ENCODE peak calls at places on chromosomes 6 and 20, in ten cellular contexts. U is T-cell; V is activated CD8-positive, alpha-beta memory T cell treated with anti-CD3 and anti-CD28 coated beads, Interleukin-2, amount 50 U/mL, for 4 hours; J is prostate gland; K is choroid plexus epithelial cell; E is cardiac muscle cell; L is GM03348; H is NCI-H2029; P is nucleus accumbens; M is pancreas. B is an unnamed sample.

GRCh38 chr6:154751020-154751800 is 18.0 kb downstream of the SCAF8 start:
- DNase-seq in V (no peak), K (no peak), J (no peak), M (no peak), P (no peak), L (no peak), E (no peak), H (no peak), U (no peak), B (no peak)

GRCh38 chr6:35425284-35425683 is 26.9 kb upstream of the FANCE start:
- DNase-seq in E (peak; percentile 89), M (no peak), J (no peak), P (no peak), U (no peak), K (peak; percentile 97), H (no peak), L (peak; percentile 90), V (no peak), B (no peak)

GRCh38 chr6:125930810-125931418 is 25.7 kb upstream of the HINT3 start:
- DNase-seq in J (no peak), H (no peak), E (no peak), U (no peak), P (no peak), M (no peak), V (no peak), K (peak; percentile 52), L (no peak), B (no peak)

GRCh38 chr6:20427856-20428255 is 26.2 kb downstream of the E2F3 start:
- DNase-seq in K (no peak), M (no peak), H (no peak), U (no peak), P (no peak), L (no peak), J (no peak), V (no peak), E (no peak), B (peak; percentile 64)

GRCh38 chr6:161265975-161266374 is 7.9 kb downstream of the AGPAT4 start:
- DNase-seq in V (no peak), L (no peak), J (no peak), E (no peak), K (no peak), U (no peak), P (no peak), H (no peak), M (no peak), B (peak; percentile 5)

GRCh38 chr6:70299456-70299855 is 3.4 kb downstream of the COL9A1 start:
- DNase-seq in L (no peak), V (no peak), U (no peak), K (peak; percentile 48), P (no peak), E (peak; percentile 35), H (no peak), J (no peak), M (no peak), B (no peak)

GRCh38 chr6:12335131-12335527 is 45.0 kb downstream of the EDN1 start:
- DNase-seq in P (no peak), V (no peak), M (no peak), L (no peak), K (no peak), H (no peak), J (no peak), U (no peak), E (no peak), B (no peak)

GRCh38 chr6:40545954-40546353 is 41.2 kb downstream of the LRFN2 start:
- DNase-seq in P (no peak), K (no peak), M (no peak), E (no peak), L (no peak), U (no peak), V (no peak), H (no peak), J (no peak), B (no peak)

GRCh38 chr6:139060332-139060731 is 31.8 kb downstream of the ABRACL start:
- DNase-seq in U (no peak), P (no peak), E (peak; percentile 88), K (peak; percentile 85), M (no peak), V (no peak), J (no peak), H (no peak), L (peak; percentile 52), B (no peak)

GRCh38 chr20:23270427-23270911 is 80.1 kb upstream of the NXT1 start:
- DNase-seq in L (no peak), U (no peak), E (peak; percentile 84), V (no peak), P (no peak), H (no peak), J (no peak), K (peak; percentile 92), M (no peak), B (no peak)

GRCh38 chr6:32847795-32848194 is 3.9 kb upstream of the PSMB8 start:
- DNase-seq in U (no peak), V (no peak), L (no peak), E (no peak), H (no peak), J (no peak), M (no peak), K (no peak), P (no peak), B (no peak)

GRCh38 chr6:170186006-170186908 is 104.6 kb downstream of the DLL1 start:
- DNase-seq in J (peak; percentile 5), H (no peak), P (no peak), E (no peak), L (no peak), M (no peak), V (no peak), U (no peak), K (no peak), B (no peak)

GRCh38 chr6:119686240-119686639 is 336.7 kb upstream of the MAN1A1 start:
- DNase-seq in H (no peak), K (no peak), L (no peak), V (no peak), E (no peak), U (no peak), J (no peak), P (no peak), M (no peak), B (no peak)

GRCh38 chr20:8787090-8787489 is 281.8 kb upstream of the PLCB4 start:
- DNase-seq in L (no peak), P (no peak), H (no peak), V (no peak), E (no peak), K (no peak), U (no peak), J (no peak), M (no peak), B (no peak)

GRCh38 chr6:41690541-41691330 is 44.7 kb downstream of the TFEB start:
- DNase-seq in V (no peak), J (no peak), K (no peak), U (no peak), E (no peak), M (no peak), L (no peak), H (no peak), P (no peak), B (no peak)

GRCh38 chr6:88921734-88922133 is 41.7 kb downstream of the RNGTT start:
- DNase-seq in P (no peak), E (no peak), L (no peak), V (no peak), U (no peak), K (no peak), M (no peak), H (no peak), J (no peak), B (no peak)

GRCh38 chr6:80457044-80457933 is 350.8 kb downstream of the BCKDHB start:
- DNase-seq in J (peak; percentile 65), E (peak; percentile 97), P (no peak), V (no peak), L (peak; percentile 81), H (no peak), U (no peak), M (no peak), K (peak; percentile 97), B (no peak)

GRCh38 chr6:116492331-116493067 is 18.9 kb upstream of the CALHM5 start:
- DNase-seq in V (no peak), U (no peak), H (no peak), P (no peak), J (no peak), L (no peak), M (no peak), K (no peak), E (peak; percentile 83), B (no peak)

GRCh38 chr6:84536914-84537638 is 227.3 kb downstream of the TBX18 start:
- DNase-seq in U (no peak), E (no peak), H (no peak), V (no peak), K (peak; percentile 29), M (no peak), J (no peak), P (no peak), L (no peak), B (no peak)

GRCh38 chr6:135144678-135145508 is 36.2 kb upstream of the MYB start:
- DNase-seq in V (no peak), L (peak; percentile 19), P (no peak), E (peak; percentile 54), K (peak; percentile 72), M (no peak), U (peak; percentile 10), J (peak; percentile 11), H (no peak), B (no peak)

GRCh38 chr6:37816599-37817375 is 2.7 kb upstream of the ZFAND3 start:
- DNase-seq in V (no peak), E (no peak), U (no peak), H (no peak), K (no peak), L (no peak), J (no peak), M (no peak), P (no peak), B (no peak)

GRCh38 chr6:52544325-52545022 is 32.4 kb downstream of the TRAM2 start:
- DNase-seq in V (no peak), E (no peak), H (no peak), M (no peak), L (no peak), K (no peak), J (no peak), P (no peak), U (no peak), B (no peak)

GRCh38 chr6:18062733-18063132 is 59.7 kb downstream of the NHLRC1 start:
- DNase-seq in J (peak; percentile 47), H (no peak), M (no peak), U (no peak), V (no peak), K (no peak), L (no peak), E (no peak), P (no peak), B (no peak)

GRCh38 chr6:130020106-130020851 is 1.9 kb downstream of the L3MBTL3 start:
- DNase-seq in L (peak; percentile 64), H (no peak), K (no peak), J (peak; percentile 13), P (peak; percentile 11), U (peak; percentile 45), V (peak; percentile 47), M (peak; percentile 68), E (peak; percentile 11), B (no peak)

GRCh38 chr6:37126961-37127360 is 43.0 kb upstream of the PIM1 start:
- DNase-seq in P (no peak), V (no peak), J (no peak), K (no peak), L (no peak), E (no peak), H (no peak), M (no peak), U (no peak), B (no peak)

GRCh38 chr6:106974337-106974998 is at the start of gene CD24:
- DNase-seq in E (no peak), P (no peak), J (peak; percentile 49), U (no peak), L (peak; percentile 8), V (peak; percentile 35), K (no peak), H (peak; percentile 68), M (peak; percentile 97), B (no peak)

B was measured in GM12864.